ENCODE peak calls at places on chromosomes 3 and 15, in nine cellular contexts. A is WERI-Rb-1; N is Panc1; O is tibial nerve; T is naive thymus-derived CD4-positive, alpha-beta T cell; Q is right cardiac atrium; R is A549; E is CD4-positive, CD25-positive, alpha-beta regulatory T cell; B is GM23338. Y is an unnamed sample.

GRCh38 chr15:72604794-72605193 is 49.7 kb upstream of the GOLGA6B start:
- DNase-seq in A (no peak), N (no peak), O (no peak), T (no peak), Q (no peak), R (peak), E (no peak), B (peak), Y (no peak)

GRCh38 chr15:66943456-66944095 is 121.8 kb upstream of the SMAD3 start:
- DNase-seq in A (no peak), N (no peak), O (no peak), T (no peak), Q (no peak), R (peak), E (no peak), B (peak), Y (no peak)

GRCh38 chr15:64761156-64761555 is 14.2 kb downstream of the RBPMS2 start:
- DNase-seq in A (no peak), N (no peak), O (no peak), T (no peak), Q (no peak), R (no peak), E (no peak), B (peak), Y (no peak)

GRCh38 chr3:8996681-8997121 is 33.4 kb upstream of the RAD18 start:
- DNase-seq in A (no peak), N (no peak), O (peak), T (no peak), Q (peak), R (no peak), E (no peak), B (peak), Y (no peak)

GRCh38 chr15:59953392-59953883 is 50.7 kb upstream of the FOXB1 start:
- DNase-seq in A (peak), N (no peak), O (no peak), T (no peak), Q (no peak), R (no peak), E (no peak), B (peak), Y (no peak)

GRCh38 chr3:170410428-170411029 is 8.1 kb upstream of the CLDN11 start:
- DNase-seq in A (no peak), N (peak), O (no peak), T (no peak), Q (no peak), R (peak), E (no peak), B (peak), Y (no peak)

GRCh38 chr3:77039606-77040553 is at the start of gene ROBO2:
- DNase-seq in A (peak), N (no peak), O (no peak), T (no peak), Q (peak), R (no peak), E (no peak), B (peak), Y (no peak)

GRCh38 chr15:67135494-67135893 is 70.1 kb downstream of the SMAD3 start:
- DNase-seq in A (no peak), N (no peak), O (no peak), T (no peak), Q (no peak), R (peak), E (no peak), B (no peak), Y (no peak)

GRCh38 chr15:68012911-68013310 is 41.2 kb upstream of the PIAS1 start:
- DNase-seq in A (no peak), N (no peak), O (no peak), T (no peak), Q (no peak), R (peak), E (no peak), B (no peak), Y (no peak)

GRCh38 chr3:162168715-162169114 is 672.1 kb downstream of the OTOL1 start:
- DNase-seq in A (no peak), N (no peak), O (no peak), T (no peak), Q (no peak), R (no peak), E (no peak), B (no peak), Y (no peak)

GRCh38 chr15:69893863-69894262 is 203.9 kb downstream of the TLE3 start:
- DNase-seq in A (peak), N (no peak), O (no peak), T (no peak), Q (peak), R (no peak), E (no peak), B (peak), Y (no peak)

GRCh38 chr3:128584412-128585020 is 66.1 kb downstream of the RPN1 start:
- DNase-seq in A (peak), N (no peak), O (peak), T (peak), Q (peak), R (peak), E (no peak), B (peak), Y (peak)

GRCh38 chr3:67018105-67018788 is 20.1 kb downstream of the KBTBD8 start:
- DNase-seq in A (no peak), N (no peak), O (no peak), T (no peak), Q (peak), R (peak), E (no peak), B (no peak), Y (no peak)

GRCh38 chr3:105367063-105367405 is 325 bp downstream of the ALCAM start:
- DNase-seq in A (peak), N (no peak), O (no peak), T (peak), Q (peak), R (no peak), E (peak), B (peak), Y (peak)

GRCh38 chr15:96365781-96366525 is 35.5 kb downstream of the NR2F2 start:
- DNase-seq in A (no peak), N (no peak), O (no peak), T (no peak), Q (no peak), R (no peak), E (no peak), B (peak), Y (no peak)

GRCh38 chr15:25178835-25179672 is 224.3 kb downstream of the SNRPN start:
- DNase-seq in A (peak), N (no peak), O (no peak), T (peak), Q (peak), R (no peak), E (no peak), B (no peak), Y (no peak)

GRCh38 chr3:53478166-53478830 is 16.1 kb upstream of the CACNA1D start:
- DNase-seq in A (no peak), N (no peak), O (no peak), T (no peak), Q (no peak), R (peak), E (no peak), B (no peak), Y (no peak)

GRCh38 chr3:55701997-55702396 is 214.9 kb upstream of the WNT5A start:
- DNase-seq in A (no peak), N (no peak), O (no peak), T (no peak), Q (no peak), R (no peak), E (no peak), B (no peak), Y (no peak)

GRCh38 chr3:189316296-189317019 is 144.7 kb downstream of the TPRG1 start:
- DNase-seq in A (no peak), N (no peak), O (no peak), T (no peak), Q (no peak), R (no peak), E (no peak), B (peak), Y (no peak)

GRCh38 chr3:139109271-139109670 is 64.6 kb upstream of the PRR23C start:
- DNase-seq in A (no peak), N (no peak), O (no peak), T (peak), Q (no peak), R (no peak), E (no peak), B (no peak), Y (no peak)

GRCh38 chr15:94793641-94794040 is 562.3 kb downstream of the MCTP2 start:
- DNase-seq in A (no peak), N (no peak), O (no peak), T (no peak), Q (no peak), R (no peak), E (no peak), B (no peak), Y (no peak)

GRCh38 chr3:153275514-153275913 is 113.5 kb downstream of the RAP2B start:
- DNase-seq in A (no peak), N (no peak), O (no peak), T (no peak), Q (no peak), R (no peak), E (no peak), B (no peak), Y (no peak)

GRCh38 chr3:153273217-153273616 is 111.2 kb downstream of the RAP2B start:
- DNase-seq in A (no peak), N (no peak), O (no peak), T (no peak), Q (no peak), R (no peak), E (no peak), B (no peak), Y (no peak)

GRCh38 chr3:153277029-153277428 is 115.0 kb downstream of the RAP2B start:
- DNase-seq in A (no peak), N (no peak), O (no peak), T (no peak), Q (no peak), R (no peak), E (no peak), B (no peak), Y (no peak)

GRCh38 chr3:153274521-153274920 is 112.5 kb downstream of the RAP2B start:
- DNase-seq in A (no peak), N (no peak), O (no peak), T (no peak), Q (no peak), R (no peak), E (no peak), B (no peak), Y (no peak)

GRCh38 chr3:153273767-153274443 is 111.9 kb downstream of the RAP2B start:
- DNase-seq in A (no peak), N (no peak), O (no peak), T (no peak), Q (no peak), R (no peak), E (no peak), B (no peak), Y (no peak)
- H3K27ac ChIP-seq in A (no peak), N (no peak), O (no peak), T (no peak), Q (no peak), R (no peak), E (no peak), B (no peak), Y (no peak)

GRCh38 chr15:85792872-85793621 is 1.7 kb downstream of the KLHL25 start:
- DNase-seq in A (no peak), N (no peak), O (no peak), T (no peak), Q (no peak), R (no peak), E (no peak), B (no peak), Y (no peak)
- H3K4me3 ChIP-seq in A (peak), N (peak), O (peak), T (peak), Q (peak), R (peak), E (peak), B (peak), Y (no peak)

DNA sequence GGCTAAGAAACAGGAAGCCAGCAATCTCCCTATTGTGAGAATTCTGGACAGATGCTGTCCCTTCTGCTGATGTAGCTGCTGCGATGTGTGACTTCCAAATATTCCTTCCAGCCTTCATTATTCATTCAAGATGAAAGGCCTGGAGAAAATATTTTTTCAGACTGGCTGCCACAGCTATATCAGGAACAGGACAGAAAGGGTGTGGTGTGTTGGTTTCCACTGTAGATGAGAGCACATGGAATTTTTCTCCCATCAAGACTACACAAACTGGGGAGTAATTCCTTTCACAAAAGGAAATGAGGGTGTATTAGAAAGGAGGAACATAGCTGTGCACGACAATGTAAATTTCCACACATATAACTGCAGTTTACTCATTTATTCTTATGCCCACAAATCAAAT is 213.4 kb downstream of the CPNE4 start:
- DNase-seq in A (no peak), N (no peak), O (no peak), T (no peak), Q (no peak), R (no peak), E (no peak), B (no peak), Y (no peak)
- H3K27ac ChIP-seq in A (no peak), N (no peak), O (no peak), T (no peak), Q (no peak), R (no peak), E (no peak), B (no peak), Y (no peak)

DNA sequence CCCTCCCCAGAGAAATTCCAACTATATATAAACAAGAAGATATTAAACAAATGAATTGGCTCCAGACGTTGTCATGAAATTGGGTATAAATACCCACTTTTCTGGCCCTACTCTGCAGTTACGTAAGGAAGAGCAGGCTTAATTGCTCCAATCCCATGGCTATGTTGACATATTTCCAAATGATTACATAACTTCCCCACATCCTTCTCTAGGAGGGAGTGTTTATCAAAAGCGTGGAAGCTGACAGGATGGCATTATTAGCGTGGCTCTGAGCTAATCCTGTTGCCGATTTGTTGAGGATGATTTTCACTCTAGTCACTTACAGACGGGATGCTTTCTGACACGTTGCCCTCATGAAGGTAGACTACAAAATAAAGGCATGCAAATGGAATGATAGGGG is 347.5 kb upstream of the TMCO5A start:
- DNase-seq in A (no peak), N (no peak), O (no peak), T (no peak), Q (no peak), R (no peak), E (no peak), B (no peak), Y (no peak)
- H3K4me3 ChIP-seq in A (no peak), N (no peak), O (no peak), T (no peak), Q (no peak), R (no peak), E (no peak), B (no peak), Y (no peak)

GRCh38 chr3:39191773-39192172 is 622 bp downstream of the XIRP1 start:
- DNase-seq in A (no peak), N (no peak), O (no peak), T (no peak), Q (no peak), R (no peak), E (no peak), B (no peak), Y (no peak)

GRCh38 chr3:39192490-39193092 is at the start of gene XIRP1:
- DNase-seq in A (no peak), N (no peak), O (no peak), T (no peak), Q (no peak), R (no peak), E (no peak), B (no peak), Y (no peak)

GRCh38 chr3:39191103-39191502 is 1.3 kb downstream of the XIRP1 start:
- DNase-seq in A (no peak), N (no peak), O (no peak), T (no peak), Q (no peak), R (no peak), E (no peak), B (no peak), Y (no peak)

GRCh38 chr3:39196034-39196433 is 3.6 kb upstream of the XIRP1 start:
- DNase-seq in A (no peak), N (no peak), O (no peak), T (no peak), Q (no peak), R (no peak), E (no peak), B (no peak), Y (no peak)

GRCh38 chr3:39193391-39193790 is 996 bp upstream of the XIRP1 start:
- DNase-seq in A (no peak), N (no peak), O (no peak), T (no peak), Q (no peak), R (no peak), E (no peak), B (no peak), Y (no peak)
- H3K27ac ChIP-seq in A (no peak), N (no peak), O (no peak), T (no peak), Q (peak), R (no peak), E (no peak), B (no peak), Y (no peak)

GRCh38 chr3:182739619-182740018 is 53.7 kb upstream of the ATP11B start:
- DNase-seq in A (no peak), N (no peak), O (no peak), T (no peak), Q (no peak), R (no peak), E (no peak), B (no peak), Y (no peak)
- H3K4me3 ChIP-seq in A (no peak), N (no peak), O (no peak), T (no peak), Q (no peak), R (no peak), E (no peak), B (no peak), Y (no peak)

GRCh38 chr3:100104442-100104798 is 9.9 kb downstream of the FILIP1L start:
- DNase-seq in A (no peak), N (no peak), O (no peak), T (no peak), Q (no peak), R (no peak), E (no peak), B (no peak), Y (no peak)
- H3K27ac ChIP-seq in A (no peak), N (peak), O (no peak), T (no peak), Q (peak), R (no peak), E (no peak), B (no peak), Y (peak)

GRCh38 chr15:99485992-99486370 is 79.8 kb upstream of the MEF2A start:
- DNase-seq in A (no peak), N (no peak), O (no peak), T (no peak), Q (no peak), R (no peak), E (no peak), B (peak), Y (no peak)
- H3K4me3 ChIP-seq in A (peak), N (peak), O (peak), T (no peak), Q (peak), R (peak), E (no peak), B (peak), Y (no peak)

Y was measured in HL-60.